ENCODE peak calls at places on chromosomes 16 and 17, in eight cellular contexts. M is HL-60, O is HCT116, N is sigmoid colon, Q is prostate gland, Z is breast epithelium, P is transverse colon, Y is suprapubic skin. X is an unnamed sample.

GRCh38 chr17:32769846-32770245 is 107.1 kb downstream of the MYO1D start:
- DNase-seq in Y (no peak), M (no peak), N (no peak), O (no peak), P (no peak), Q (no peak), Z (no peak), X (no peak)

GRCh38 chr16:67657751-67658518 is 2.1 kb downstream of the ACD start:
- DNase-seq in M (no peak), Z (no peak), O (no peak), P (no peak), N (peak), Y (no peak), Q (no peak), X (no peak)

GRCh38 chr17:68197997-68198930 is 49.6 kb upstream of the AMZ2 start:
- DNase-seq in M (no peak), Y (no peak), O (no peak), Z (no peak), Q (no peak), N (no peak), P (no peak), X (no peak)

GRCh38 chr16:66065869-66066403 is 300.6 kb upstream of the CDH5 start:
- DNase-seq in P (no peak), N (no peak), Q (no peak), Y (no peak), M (no peak), Z (no peak), O (no peak), X (no peak)

GRCh38 chr16:46573008-46573833 is 48.0 kb downstream of the SHCBP1 start:
- DNase-seq in M (no peak), O (no peak), N (no peak), Q (no peak), Z (no peak), P (no peak), Y (no peak), X (no peak)

GRCh38 chr16:76970087-76970744 is 220.8 kb upstream of the MON1B start:
- DNase-seq in Q (no peak), Z (no peak), N (no peak), O (no peak), Y (no peak), M (no peak), P (no peak), X (no peak)

GRCh38 chr17:19378416-19379293 is at the start of gene MAPK7:
- DNase-seq in M (no peak), N (peak), Z (no peak), Y (no peak), O (no peak), P (peak), Q (peak), X (no peak)

GRCh38 chr16:54473201-54473993 is 186.8 kb upstream of the IRX3 start:
- DNase-seq in O (no peak), N (no peak), Q (no peak), M (no peak), Z (no peak), P (no peak), Y (no peak), X (no peak)

GRCh38 chr17:78314683-78315354 is 45.1 kb downstream of the SOCS3 start:
- DNase-seq in N (no peak), O (no peak), Y (no peak), M (no peak), Q (no peak), P (no peak), Z (no peak), X (no peak)

GRCh38 chr17:77422104-77422782 is 281.5 kb downstream of the SEC14L1 start:
- DNase-seq in M (no peak), N (peak), Z (peak), Q (no peak), O (no peak), Y (no peak), P (no peak), X (no peak)

GRCh38 chr16:2296662-2297505 is 29.0 kb upstream of the RNPS1 start:
- DNase-seq in N (no peak), Q (no peak), O (peak), Z (no peak), M (peak), P (no peak), Y (no peak), X (no peak)

GRCh38 chr16:89453662-89454321 is 36.6 kb downstream of the ANKRD11 start:
- DNase-seq in Q (no peak), Z (no peak), M (no peak), Y (no peak), N (no peak), O (no peak), P (no peak), X (no peak)

GRCh38 chr16:66382171-66382965 is 15.9 kb downstream of the CDH5 start:
- DNase-seq in Q (no peak), P (no peak), Z (no peak), M (no peak), O (no peak), N (peak), Y (no peak), X (peak)

GRCh38 chr17:76444518-76445311 is 8.2 kb downstream of the UBE2O start:
- DNase-seq in P (no peak), Z (no peak), Y (no peak), O (no peak), M (no peak), Q (no peak), N (no peak), X (no peak)

GRCh38 chr16:78183886-78184553 is 84.6 kb downstream of the WWOX start:
- DNase-seq in N (no peak), Q (peak), P (no peak), Z (no peak), O (no peak), Y (no peak), M (no peak), X (no peak)

DNA sequence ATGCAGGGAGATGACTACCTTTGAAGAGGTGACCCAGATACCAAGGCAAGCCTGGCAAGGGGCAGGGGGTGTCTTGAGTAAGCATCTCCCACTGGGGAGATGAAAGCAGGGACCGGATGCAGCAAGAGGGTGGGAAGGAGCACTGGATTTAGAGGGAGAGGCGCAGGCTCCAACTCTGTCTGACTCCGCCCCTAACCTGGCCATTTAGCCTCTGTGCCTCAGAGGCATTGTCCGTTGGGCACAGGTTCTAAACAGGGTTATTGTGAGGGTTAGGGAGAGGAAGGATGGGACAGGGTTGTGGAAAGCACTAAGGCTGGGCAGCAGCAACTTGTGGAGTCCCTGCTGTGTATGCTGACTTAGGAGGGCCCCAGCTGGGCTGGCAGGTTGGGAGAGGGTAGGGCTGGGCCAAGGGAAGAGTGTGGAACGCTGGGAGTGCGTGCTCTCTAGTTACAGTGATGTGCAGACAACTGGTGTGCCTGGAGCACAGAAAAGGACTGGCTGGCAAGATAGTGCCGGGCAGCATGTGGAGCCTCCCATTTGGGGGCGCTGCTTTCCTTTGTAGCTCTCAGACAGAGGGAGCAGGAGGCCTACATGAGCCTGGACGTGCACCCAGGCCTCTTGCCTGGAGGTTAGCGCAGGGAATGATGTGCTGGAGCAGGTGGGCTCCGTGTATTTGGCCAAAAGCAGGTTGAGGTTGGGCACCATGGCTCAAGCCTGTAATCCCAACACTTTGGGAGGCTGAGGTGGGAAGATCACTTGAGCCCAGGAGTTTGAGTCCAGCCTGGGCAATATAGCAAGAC is 26.2 kb downstream of the TBX2 start:
- DNase-seq in Q (no peak), O (peak), M (no peak), N (no peak), P (no peak), Z (no peak), Y (no peak), X (no peak)
- TF ChIP-seq CTCF in Q (no peak), O (peak), M (no peak), N (no peak), P (peak), Z (no peak), Y (no peak), X (no peak)

GRCh38 chr16:25013751-25014499 is 1.2 kb downstream of the ARHGAP17 start:
- DNase-seq in Y (peak), Q (no peak), O (no peak), M (no peak), P (no peak), N (no peak), Z (no peak), X (no peak)

GRCh38 chr16:25013049-25013448 is 2.1 kb downstream of the ARHGAP17 start:
- DNase-seq in N (no peak), P (no peak), O (no peak), Z (no peak), Q (no peak), Y (no peak), M (no peak), X (no peak)

GRCh38 chr16:25010542-25010941 is 4.6 kb downstream of the ARHGAP17 start:
- DNase-seq in Z (no peak), N (no peak), O (no peak), Q (no peak), M (no peak), P (no peak), Y (peak), X (no peak)

GRCh38 chr16:25012525-25012991 is 2.6 kb downstream of the ARHGAP17 start:
- DNase-seq in N (no peak), P (peak), Y (peak), O (no peak), Z (no peak), Q (no peak), M (no peak), X (no peak)

DNA sequence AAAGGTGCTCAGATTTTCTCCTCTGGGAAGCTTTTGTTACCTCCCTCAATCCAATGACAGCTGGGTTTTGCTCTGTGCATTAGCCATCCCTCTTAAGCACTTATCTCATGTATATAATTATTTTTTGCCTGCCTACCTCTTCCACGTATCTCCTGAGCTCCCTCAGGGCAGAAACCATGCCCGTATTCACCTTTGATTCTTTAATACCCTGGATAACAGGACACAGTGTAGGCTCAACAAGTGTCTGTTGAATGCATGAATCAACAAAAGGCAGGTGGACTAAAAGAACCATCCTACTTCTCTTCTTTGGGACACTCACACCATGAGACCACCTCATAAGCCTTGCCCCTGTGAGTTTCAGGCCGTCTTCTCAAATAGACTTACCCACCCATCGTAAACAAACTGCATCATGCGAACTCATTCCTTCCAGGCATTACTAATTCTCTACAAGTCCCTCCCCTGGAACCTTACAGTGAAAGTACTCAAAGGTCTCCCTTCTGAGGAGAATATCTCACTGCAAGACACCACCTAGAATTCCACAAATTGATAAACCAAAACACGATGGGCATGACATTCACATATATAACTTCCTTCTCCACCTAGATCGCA is 3.2 kb downstream of the ARHGAP17 start:
- DNase-seq in M (no peak), O (no peak), Q (no peak), N (no peak), Z (no peak), P (no peak), Y (peak), X (no peak)
- H3K4me3 ChIP-seq in M (no peak), O (no peak), Q (no peak), N (no peak), Z (no peak), P (no peak), Y (peak), X (peak)

DNA sequence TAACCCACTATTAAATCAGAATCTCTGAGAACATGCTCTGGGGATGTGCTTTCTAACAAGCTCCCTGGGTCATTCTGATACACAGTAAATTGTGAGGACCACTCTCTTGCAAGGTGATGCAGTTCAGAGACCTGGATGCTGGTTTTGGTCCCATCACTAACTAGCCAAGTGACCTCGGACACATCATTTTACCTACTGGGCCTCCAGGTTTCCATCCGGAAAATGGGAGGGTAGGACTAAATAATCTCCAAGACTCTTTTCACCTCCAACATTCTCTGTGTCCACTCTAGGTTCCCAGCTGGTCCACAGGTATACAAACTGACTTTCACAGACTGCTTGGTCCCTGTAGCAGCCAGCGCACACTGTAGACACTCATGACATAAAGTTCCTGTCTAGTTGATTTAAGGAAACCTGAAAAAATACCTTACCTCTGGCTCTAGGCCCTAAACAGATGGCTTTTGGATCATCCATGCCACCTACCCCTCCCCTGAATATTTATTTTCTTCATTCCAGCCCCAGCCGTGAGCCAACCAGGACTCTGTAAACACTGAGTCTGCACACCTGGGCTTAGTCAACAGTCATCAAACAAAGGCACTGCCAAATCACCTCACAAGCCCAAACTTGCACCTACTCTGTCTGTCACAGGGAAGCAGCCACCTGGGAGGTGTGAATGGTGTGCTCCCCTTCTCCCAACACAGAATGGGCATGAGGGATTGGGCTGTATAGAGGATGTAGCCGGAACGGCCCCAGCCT is 51.3 kb upstream of the MRPS23 start:
- DNase-seq in N (no peak), Y (no peak), M (no peak), Z (peak), O (no peak), P (peak), Q (peak), X (no peak)
- TF ChIP-seq POLR2AphosphoS5 in N (no peak), Y (no peak), M (no peak), Z (no peak), O (no peak), P (no peak), Q (peak), X (no peak)

GRCh38 chr16:61432421-61432820 is 603.8 kb downstream of the CDH8 start:
- DNase-seq in O (no peak), P (no peak), Z (no peak), Y (no peak), Q (no peak), M (no peak), N (no peak), X (no peak)
- TF ChIP-seq CTCF in O (no peak), P (no peak), Z (no peak), Y (no peak), Q (no peak), M (no peak), N (no peak), X (no peak)

GRCh38 chr17:47850373-47850691 is 631 bp downstream of the SP6 start:
- DNase-seq in N (no peak), M (no peak), P (no peak), Q (no peak), O (no peak), Z (no peak), Y (no peak), X (peak)
- H3K4me3 ChIP-seq in N (no peak), M (no peak), P (peak), Q (peak), O (peak), Z (peak), Y (peak), X (peak)

GRCh38 chr17:72038427-72038826 is 82.4 kb upstream of the SOX9 start:
- DNase-seq in M (no peak), P (no peak), N (no peak), Z (no peak), Q (no peak), Y (no peak), O (no peak), X (no peak)

GRCh38 chr17:72030067-72030899 is 90.5 kb upstream of the SOX9 start:
- DNase-seq in N (no peak), M (no peak), Y (no peak), O (no peak), Z (no peak), P (peak), Q (no peak), X (no peak)

GRCh38 chr17:72033311-72033710 is 87.5 kb upstream of the SOX9 start:
- DNase-seq in Z (no peak), P (no peak), O (no peak), Y (no peak), Q (no peak), N (no peak), M (no peak), X (no peak)

GRCh38 chr17:72031219-72031906 is 89.5 kb upstream of the SOX9 start:
- DNase-seq in M (no peak), O (no peak), N (no peak), P (no peak), Y (no peak), Q (no peak), Z (no peak), X (no peak)

GRCh38 chr17:72034000-72034399 is 86.8 kb upstream of the SOX9 start:
- DNase-seq in O (no peak), M (no peak), Z (no peak), Y (no peak), N (no peak), P (no peak), Q (no peak), X (no peak)
- TF ChIP-seq POLR2AphosphoS5 in O (no peak), M (no peak), Z (no peak), Y (no peak), N (no peak), P (no peak), Q (no peak), X (no peak)

DNA sequence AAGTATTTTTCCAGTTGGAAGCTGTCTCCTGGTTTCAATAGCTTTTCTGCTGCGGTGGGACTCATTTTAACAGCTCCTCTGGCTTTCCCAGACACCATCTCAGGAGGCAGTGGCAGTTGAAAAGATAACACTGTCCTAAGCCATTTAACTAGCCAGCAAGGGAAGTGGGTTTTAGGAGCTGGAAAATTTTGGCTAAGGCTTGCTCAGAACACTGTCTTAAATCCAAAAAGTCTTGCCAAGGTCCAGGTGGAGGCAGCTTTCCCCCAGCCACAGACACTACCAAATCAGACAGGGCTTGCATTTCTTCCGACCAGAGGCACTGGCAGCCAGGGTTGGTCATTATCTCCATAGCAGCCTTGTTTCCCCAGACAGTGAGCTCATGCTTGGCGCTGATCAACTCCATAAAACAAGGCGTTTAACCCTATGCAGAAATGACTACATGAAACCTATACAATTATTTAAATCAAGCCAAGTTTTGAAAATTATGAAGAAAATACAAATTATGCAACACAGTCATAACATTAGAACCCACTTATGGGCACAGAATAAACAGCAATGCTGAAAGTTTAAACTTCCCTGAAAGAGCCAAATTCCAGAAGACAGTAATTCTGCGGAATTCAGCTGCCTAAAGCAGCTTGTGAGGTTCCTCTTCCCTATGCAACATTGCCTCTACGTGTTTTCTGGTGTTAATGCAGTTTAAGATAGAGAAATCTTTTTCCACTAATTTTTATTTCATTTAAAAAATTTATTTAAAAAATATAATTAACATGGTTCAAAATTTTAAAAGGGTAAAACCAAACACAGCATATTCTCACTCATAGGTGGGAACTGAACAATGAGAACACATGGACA is 25.0 kb downstream of the GABARAPL2 start:
- DNase-seq in P (peak), O (no peak), N (peak), Z (peak), Q (peak), M (no peak), Y (no peak), X (no peak)
- TF ChIP-seq CTCF in P (no peak), O (no peak), N (no peak), Z (no peak), Q (no peak), M (no peak), Y (no peak), X (no peak)

GRCh38 chr16:74699666-74700065 is 996 bp downstream of the MLKL start:
- DNase-seq in Q (no peak), Z (no peak), P (peak), O (no peak), M (no peak), N (no peak), Y (no peak), X (no peak)
- H3K4me3 ChIP-seq in Q (peak), Z (peak), P (peak), O (peak), M (peak), N (peak), Y (peak), X (peak)

GRCh38 chr16:26983426-26983825 is 83.3 kb upstream of the C16orf82 start:
- DNase-seq in M (no peak), P (no peak), N (no peak), Z (no peak), O (no peak), Q (no peak), Y (no peak), X (no peak)

GRCh38 chr16:26992661-26993365 is 73.9 kb upstream of the C16orf82 start:
- DNase-seq in M (no peak), O (no peak), P (no peak), Y (peak), N (no peak), Z (no peak), Q (no peak), X (no peak)

GRCh38 chr16:26987631-26988030 is 79.1 kb upstream of the C16orf82 start:
- DNase-seq in P (peak), M (no peak), N (no peak), Y (peak), O (no peak), Q (no peak), Z (no peak), X (no peak)

GRCh38 chr16:26985100-26986065 is 81.3 kb upstream of the C16orf82 start:
- DNase-seq in P (no peak), N (no peak), Q (no peak), Z (no peak), M (no peak), O (no peak), Y (peak), X (no peak)

GRCh38 chr16:26988186-26988585 is 78.5 kb upstream of the C16orf82 start:
- DNase-seq in O (no peak), N (no peak), P (no peak), M (no peak), Q (no peak), Y (peak), Z (no peak), X (no peak)
- TF ChIP-seq POLR2AphosphoS5 in O (no peak), N (no peak), P (no peak), M (no peak), Q (no peak), Y (no peak), Z (no peak), X (no peak)

GRCh38 chr16:85302018-85302847 is 190.0 kb upstream of the CIBAR2 start:
- DNase-seq in Y (no peak), N (no peak), P (no peak), O (peak), Z (no peak), M (no peak), Q (no peak), X (no peak)

GRCh38 chr16:85301171-85301690 is 189.0 kb upstream of the CIBAR2 start:
- DNase-seq in M (no peak), Y (no peak), Q (no peak), P (no peak), N (no peak), Z (no peak), O (no peak), X (no peak)

GRCh38 chr16:85304337-85304736 is 192.1 kb upstream of the CIBAR2 start:
- DNase-seq in Q (no peak), Y (no peak), N (no peak), P (no peak), M (peak), O (no peak), Z (no peak), X (no peak)

GRCh38 chr16:85302848-85303353 is 190.6 kb upstream of the CIBAR2 start:
- DNase-seq in O (no peak), Q (no peak), M (no peak), N (no peak), Y (no peak), Z (no peak), P (no peak), X (no peak)

GRCh38 chr16:85303354-85303883 is 191.1 kb upstream of the CIBAR2 start:
- DNase-seq in Z (no peak), Y (no peak), P (peak), O (peak), N (peak), M (peak), Q (peak), X (peak)
- TF ChIP-seq CTCF in Z (peak), Y (peak), P (peak), O (peak), N (peak), M (peak), Q (peak), X (peak)

X was measured in spleen.